ENCODE peak calls at places on chromosome 1, in ten cellular contexts. R, P, D, T, E, N, B, I, H and X are unnamed samples.

GRCh38 chr1:160676869-160677597 is 30.2 kb upstream of the SLAMF1 start:
- DNase-seq in D (no peak), N (no peak), E (no peak), T (no peak), P (no peak), R (no peak), B (no peak), H (no peak), I (no peak), X (no peak)

GRCh38 chr1:50416553-50417453 is 6.4 kb downstream of the DMRTA2 start:
- DNase-seq in P (no peak), I (no peak), N (no peak), R (no peak), D (no peak), B (no peak), T (no peak), E (no peak), H (no peak), X (no peak)

GRCh38 chr1:165047985-165048384 is 308.5 kb downstream of the LMX1A start:
- DNase-seq in E (no peak), P (no peak), N (no peak), H (no peak), I (no peak), D (no peak), R (no peak), B (no peak), T (no peak), X (no peak)

GRCh38 chr1:94892604-94893280 is 34.2 kb downstream of the CNN3 start:
- DNase-seq in I (no peak), R (no peak), H (no peak), B (no peak), P (no peak), D (no peak), T (no peak), N (no peak), E (no peak), X (no peak)

GRCh38 chr1:226519741-226520598 is 28.6 kb upstream of the STUM start:
- DNase-seq in R (peak), B (no peak), D (no peak), H (no peak), N (no peak), P (no peak), T (no peak), E (no peak), I (no peak), X (no peak)

GRCh38 chr1:156492013-156492590 is 8.5 kb downstream of the MEF2D start:
- DNase-seq in P (no peak), E (no peak), D (no peak), H (no peak), N (no peak), R (no peak), T (no peak), I (no peak), B (no peak), X (no peak)

GRCh38 chr1:212101735-212102134 is 66.2 kb downstream of the DTL start:
- DNase-seq in D (no peak), T (no peak), B (no peak), H (no peak), P (no peak), N (no peak), E (no peak), R (no peak), I (no peak), X (no peak)

GRCh38 chr1:17874231-17874630 is 119.1 kb downstream of the ACTL8 start:
- DNase-seq in I (peak), T (no peak), B (peak), E (no peak), R (no peak), D (no peak), P (peak), H (no peak), N (no peak), X (no peak)

GRCh38 chr1:69711159-69711930 is 143.6 kb downstream of the LRRC7 start:
- DNase-seq in T (no peak), N (no peak), R (no peak), B (no peak), I (no peak), D (no peak), P (no peak), E (no peak), H (no peak), X (no peak)

GRCh38 chr1:116006486-116006964 is 30.2 kb downstream of the SLC22A15 start:
- DNase-seq in I (no peak), P (no peak), H (no peak), N (no peak), B (no peak), E (no peak), T (no peak), D (no peak), R (no peak), X (no peak)

GRCh38 chr1:66446261-66447001 is 87.5 kb upstream of the SGIP1 start:
- DNase-seq in H (peak), E (peak), B (peak), T (no peak), N (peak), I (peak), P (peak), D (peak), R (peak), X (no peak)

GRCh38 chr1:75672528-75673393 is 51.7 kb upstream of the ACADM start:
- DNase-seq in B (peak), E (no peak), N (no peak), D (no peak), H (no peak), R (no peak), T (no peak), P (peak), I (peak), X (no peak)

GRCh38 chr1:48049823-48050539 is 52.8 kb upstream of the TRABD2B start:
- DNase-seq in R (no peak), N (no peak), D (no peak), I (no peak), B (peak), E (peak), T (no peak), H (no peak), P (no peak), X (no peak)

GRCh38 chr1:244801246-244801645 is 34.2 kb upstream of the COX20 start:
- DNase-seq in E (no peak), B (peak), I (no peak), N (peak), P (peak), H (peak), R (peak), D (no peak), T (peak), X (peak)